ENCODE peak calls at places on chromosome 6, in four cellular contexts. L is GM23248, W is psoas muscle, D is cardiac muscle cell. T is an unnamed sample.
A peak's percentile ranks its signal among the peaks of the same experiment; 100 is the strongest.

GRCh38 chr6:112331306-112331705 is 15.8 kb upstream of the RFPL4B start:
- DNase-seq in L (peak; percentile 70), W (no peak), D (no peak), T (no peak)

GRCh38 chr6:44676826-44677433 is 289.4 kb downstream of the CDC5L start:
- DNase-seq in L (peak; percentile 64), W (no peak), D (peak; percentile 14), T (peak; percentile 81)

GRCh38 chr6:111745186-111745585 is 128.1 kb downstream of the FYN start:
- DNase-seq in L (no peak), W (no peak), D (no peak), T (no peak)

GRCh38 chr6:158111987-158112386 is 56.1 kb downstream of the SERAC1 start:
- DNase-seq in L (no peak), W (no peak), D (no peak), T (no peak)

GRCh38 chr6:113433506-113433991 is 423.6 kb upstream of the MARCKS start:
- DNase-seq in L (peak; percentile 90), W (peak; percentile 67), D (peak; percentile 94), T (peak; percentile 68)

GRCh38 chr6:157982580-157983438 is 1.1 kb downstream of the SYNJ2 start:
- DNase-seq in L (peak; percentile 74), W (no peak), D (peak; percentile 61), T (peak; percentile 66)

GRCh38 chr6:42452171-42453026 is 673 bp upstream of the TRERF1 start:
- DNase-seq in L (peak; percentile 79), W (peak; percentile 81), D (peak; percentile 84), T (peak; percentile 75)

GRCh38 chr6:131063764-131064272 is 773 bp upstream of the EPB41L2 start:
- DNase-seq in L (peak; percentile 36), W (no peak), D (no peak), T (no peak)

GRCh38 chr6:100304575-100304974 is 160.1 kb downstream of the SIM1 start:
- DNase-seq in L (no peak), W (no peak), D (peak; percentile 2), T (no peak)

GRCh38 chr6:83463886-83464285 is 33.0 kb upstream of the ME1 start:
- DNase-seq in L (peak; percentile 34), W (no peak), D (peak; percentile 34), T (no peak)

GRCh38 chr6:30163090-30163917 is at the start of gene TRIM15:
- DNase-seq in L (peak; percentile 18), W (no peak), D (no peak), T (no peak)

GRCh38 chr6:123393333-123393732 is 243.4 kb downstream of the TRDN start:
- DNase-seq in L (peak; percentile 35), W (no peak), D (peak; percentile 6), T (no peak)

GRCh38 chr6:142946181-142946923 is 1.4 kb upstream of the HIVEP2 start:
- DNase-seq in L (peak; percentile 99), W (peak; percentile 99), D (peak; percentile 99), T (peak; percentile 98)

GRCh38 chr6:142945446-142946180 is 637 bp upstream of the HIVEP2 start:
- DNase-seq in L (peak; percentile 83), W (peak; percentile 83), D (no peak), T (peak; percentile 14)

GRCh38 chr6:142946924-142947701 is 2.1 kb upstream of the HIVEP2 start:
- DNase-seq in L (peak; percentile 89), W (peak; percentile 94), D (peak; percentile 78), T (peak; percentile 74)

GRCh38 chr6:142950291-142950690 is 5.3 kb upstream of the HIVEP2 start:
- DNase-seq in L (no peak), W (no peak), D (no peak), T (no peak)

DNA sequence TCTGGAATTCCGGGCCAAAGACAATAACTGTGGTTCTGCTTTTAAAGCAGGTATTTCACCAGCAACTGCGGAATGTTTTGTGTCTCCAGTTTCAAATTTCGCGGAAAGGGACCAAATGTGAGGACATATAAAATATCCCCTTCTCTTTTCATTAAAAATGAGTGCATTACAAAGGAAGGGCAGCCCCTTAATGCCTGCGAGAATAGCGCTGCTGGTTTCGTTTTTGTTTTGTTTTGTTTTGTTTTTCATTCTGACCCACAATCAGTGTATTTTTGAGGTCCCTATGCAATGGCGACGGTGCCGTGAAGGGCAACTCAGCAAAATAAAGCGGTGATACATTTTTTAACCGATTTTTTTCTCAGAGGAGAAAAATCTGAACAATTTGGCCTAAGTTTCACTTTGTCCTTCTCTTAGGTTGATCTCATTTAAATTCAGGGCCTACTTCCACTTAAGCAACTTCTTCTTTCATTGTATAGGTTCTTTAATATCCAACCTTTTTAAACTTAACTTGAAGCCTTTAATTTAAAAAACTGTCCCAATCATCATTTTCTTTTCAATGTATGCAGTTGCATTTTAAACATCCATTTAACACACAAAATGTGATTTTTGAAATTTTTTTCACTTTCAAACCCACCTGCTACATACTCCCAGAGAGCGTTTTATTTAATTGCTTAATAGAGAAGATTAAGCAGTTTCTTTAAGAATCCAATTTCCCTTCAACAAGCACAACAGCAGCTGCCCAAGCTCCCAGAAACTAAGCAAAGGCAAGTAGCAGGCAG is 2.9 kb upstream of the HIVEP2 start:
- DNase-seq in L (no peak), W (no peak), D (no peak), T (no peak)
- H3K4me3 ChIP-seq in L (peak overlapping the region; percentile 94), W (peak overlapping the region; percentile 94), D (peak overlapping the region; percentile 94), T (peak overlapping the region; percentile 85)

GRCh38 chr6:13292774-13293173 is 35.6 kb downstream of the TBC1D7 start:
- DNase-seq in L (no peak), W (no peak), D (no peak), T (no peak)
- H3K36me3 ChIP-seq in L (peaks cover 17% of the 10 kb centered on the region), W (peaks cover 41% of the 10 kb centered on the region), D (peaks cover 19% of the 10 kb centered on the region), T (peaks cover 38% of the 10 kb centered on the region)

GRCh38 chr6:32609731-32610640 is 20.3 kb upstream of the HLA-DRB1 start:
- DNase-seq in L (peak; percentile 87), W (no peak), D (peak; percentile 95), T (no peak)

GRCh38 chr6:32608374-32608773 is 18.7 kb upstream of the HLA-DRB1 start:
- DNase-seq in L (no peak), W (no peak), D (no peak), T (no peak)

GRCh38 chr6:32609391-32609730 is 19.7 kb upstream of the HLA-DRB1 start:
- DNase-seq in L (no peak), W (no peak), D (no peak), T (no peak)

GRCh38 chr6:32613475-32613874 is 23.7 kb upstream of the HLA-DQA1 start:
- DNase-seq in L (no peak), W (no peak), D (no peak), T (no peak)

DNA sequence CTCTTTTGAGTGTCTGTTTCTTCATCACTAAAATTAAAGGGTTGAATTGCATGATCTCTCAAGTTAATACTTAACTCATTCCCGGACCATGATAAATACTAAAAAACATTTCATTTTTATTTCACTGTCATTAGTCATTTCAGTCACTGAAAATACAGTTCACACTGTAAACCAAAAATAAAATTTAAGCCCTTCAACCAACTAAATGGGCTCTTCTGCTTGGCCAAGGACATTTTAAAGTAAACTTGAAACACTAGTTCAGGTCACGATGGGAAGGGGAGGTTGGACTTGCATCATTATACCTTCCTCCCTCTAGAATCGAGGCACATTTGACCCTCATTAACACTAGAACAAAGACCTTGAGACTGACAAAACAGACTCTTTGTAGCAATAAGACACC is 21.2 kb upstream of the HLA-DRB1 start:
- DNase-seq in L (no peak), W (no peak), D (no peak), T (no peak)
- H3K4me3 ChIP-seq in L (no peak overlapping the region), W (no peak overlapping the region), D (no peak overlapping the region), T (no peak overlapping the region)

GRCh38 chr6:7406743-7407142 is 17.1 kb downstream of the RIOK1 start:
- DNase-seq in L (no peak), W (no peak), D (no peak), T (no peak)

GRCh38 chr6:7402746-7403145 is 13.1 kb downstream of the RIOK1 start:
- DNase-seq in L (no peak), W (no peak), D (no peak), T (no peak)

GRCh38 chr6:7404546-7404945 is 14.9 kb downstream of the RIOK1 start:
- DNase-seq in L (no peak), W (no peak), D (no peak), T (no peak)

GRCh38 chr6:7401103-7401502 is 11.5 kb downstream of the RIOK1 start:
- DNase-seq in L (peak; percentile 27), W (no peak), D (no peak), T (no peak)
- H3K36me3 ChIP-seq in L (peaks cover 63% of the 10 kb centered on the region), W (peaks cover 99% of the 10 kb centered on the region), D (peaks cover 55% of the 10 kb centered on the region), T (peaks cover 71% of the 10 kb centered on the region)

GRCh38 chr6:121093928-121094327 is 240.4 kb downstream of the TBC1D32 start:
- DNase-seq in L (peak; percentile 54), W (no peak), D (peak; percentile 61), T (no peak)
- H3K4me3 ChIP-seq in L (no peak overlapping the region), W (no peak overlapping the region), D (no peak overlapping the region), T (no peak overlapping the region)

DNA sequence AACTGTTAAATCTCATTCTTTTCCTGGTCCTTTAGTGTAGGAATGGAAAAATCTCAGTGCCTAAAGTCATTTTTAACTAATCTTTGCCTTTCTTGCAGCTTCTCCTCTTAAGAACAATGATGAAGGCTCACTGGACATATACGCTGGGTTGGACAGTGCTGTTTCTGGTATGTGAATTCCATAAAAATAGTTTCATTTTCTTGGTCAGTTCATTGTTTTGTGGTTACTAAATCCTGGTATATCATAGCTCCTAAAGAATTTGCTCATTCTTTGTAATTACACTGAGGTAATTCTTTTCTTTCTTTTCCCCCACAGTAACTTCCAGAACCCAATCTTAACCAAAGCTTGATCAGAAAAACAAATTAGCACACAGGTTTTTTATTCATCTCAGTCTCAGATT is 23.4 kb downstream of the CASP8AP2 start:
- DNase-seq in L (peak; percentile 46), W (no peak), D (no peak), T (no peak)
- H3K36me3 ChIP-seq in L (peaks cover 27% of the 10 kb centered on the region), W (peaks cover 80% of the 10 kb centered on the region), D (peaks cover 25% of the 10 kb centered on the region), T (peaks cover 38% of the 10 kb centered on the region)

GRCh38 chr6:106087548-106088325 is 1.6 kb downstream of the PRDM1 start:
- DNase-seq in L (peak; percentile 88), W (no peak), D (peak; percentile 62), T (peak; percentile 42)
- H3K4me3 ChIP-seq in L (peak overlapping the region; percentile 93), W (peak overlapping the region; percentile 59), D (peak overlapping the region; percentile 53), T (peak overlapping the region; percentile 54)

GRCh38 chr6:167951781-167952511 is 45.5 kb upstream of the KIF25 start:
- DNase-seq in L (no peak), W (no peak), D (no peak), T (no peak)
- H3K36me3 ChIP-seq in L (peaks cover 12% of the 10 kb centered on the region), W (peaks cover 78% of the 10 kb centered on the region), D (peaks cover 57% of the 10 kb centered on the region), T (peaks cover 14% of the 10 kb centered on the region)